ENCODE peak calls at places on chromosomes 2 and 18, in six cellular contexts. Y is GM12878, Z is K562, C is A549, N is HepG2, O is endothelial cell of umbilical vein. X is an unnamed sample.

GRCh38 chr2:20449501-20450200 is 2.8 kb downstream of the RHOB start:
- DNase-seq in O (peak), Y (no peak), Z (no peak), C (peak), N (peak), X (no peak)

GRCh38 chr18:49645836-49646235 is 84.0 kb downstream of the LIPG start:
- DNase-seq in Z (no peak), C (no peak), N (no peak), O (no peak), Y (no peak), X (no peak)

GRCh38 chr2:201807452-201807980 is 1.2 kb downstream of the CDK15 start:
- DNase-seq in Y (no peak), Z (no peak), C (no peak), O (no peak), N (no peak), X (no peak)

GRCh38 chr2:75055820-75056675 is 97.6 kb downstream of the POLE4 start:
- DNase-seq in Y (peak), N (no peak), O (no peak), C (no peak), Z (no peak), X (no peak)

GRCh38 chr2:57076856-57077255 is 893.1 kb downstream of the CCDC85A start:
- DNase-seq in Z (no peak), Y (no peak), N (no peak), C (no peak), O (no peak), X (no peak)

GRCh38 chr2:239660390-239661228 is 259.8 kb upstream of the HDAC4 start:
- DNase-seq in Y (no peak), N (no peak), O (no peak), Z (no peak), C (no peak), X (no peak)

GRCh38 chr2:132651115-132652099 is 18.6 kb downstream of the LYPD1 start:
- DNase-seq in Z (peak), N (peak), Y (no peak), O (peak), C (peak), X (peak)

GRCh38 chr18:79483971-79484491 is 88.3 kb downstream of the NFATC1 start:
- DNase-seq in Y (no peak), O (no peak), C (no peak), N (no peak), Z (no peak), X (no peak)

GRCh38 chr2:233489666-233490065 is 76.9 kb downstream of the USP40 start:
- DNase-seq in O (no peak), C (no peak), Z (no peak), Y (no peak), N (no peak), X (no peak)

GRCh38 chr2:25286723-25287483 is 54.8 kb downstream of the DNMT3A start:
- DNase-seq in Z (no peak), C (no peak), O (no peak), Y (no peak), N (no peak), X (no peak)

GRCh38 chr2:10378189-10378588 is 69.9 kb downstream of the ODC1 start:
- DNase-seq in Z (no peak), O (no peak), Y (peak), C (no peak), N (no peak), X (peak)

GRCh38 chr18:37524546-37525301 is 40.9 kb downstream of the CELF4 start:
- DNase-seq in O (no peak), Y (no peak), N (no peak), Z (no peak), C (no peak), X (no peak)

GRCh38 chr2:217361491-217361890 is 501.6 kb upstream of the TNP1 start:
- DNase-seq in O (no peak), C (no peak), N (no peak), Z (no peak), Y (no peak), X (no peak)

GRCh38 chr2:219488149-219488843 is 10.4 kb upstream of the GMPPA start:
- DNase-seq in N (no peak), Z (no peak), Y (no peak), O (no peak), C (no peak), X (no peak)

GRCh38 chr18:5630057-5630765 is 86.4 kb upstream of the EPB41L3 start:
- DNase-seq in Y (no peak), O (peak), Z (peak), N (no peak), C (peak), X (no peak)

GRCh38 chr18:74436158-74436755 is 20.9 kb downstream of the DIPK1C start:
- DNase-seq in C (no peak), O (no peak), Z (no peak), Y (no peak), N (no peak), X (no peak)

GRCh38 chr2:26491563-26492167 is 13.7 kb upstream of the OTOF start:
- DNase-seq in N (no peak), Y (no peak), C (no peak), Z (no peak), O (peak), X (no peak)

GRCh38 chr18:55100817-55101457 is 141.7 kb upstream of the CCDC68 start:
- DNase-seq in Y (no peak), O (peak), N (no peak), Z (no peak), C (peak), X (no peak)

GRCh38 chr2:217864960-217865359 is 137.8 kb downstream of the TNS1 start:
- DNase-seq in Z (no peak), O (no peak), N (no peak), Y (peak), C (no peak), X (no peak)

GRCh38 chr2:142165790-142166189 is 35.0 kb upstream of the LRP1B start:
- DNase-seq in Z (no peak), C (peak), Y (peak), N (peak), O (peak), X (peak)

GRCh38 chr2:66547113-66547512 is 112.2 kb downstream of the MEIS1 start:
- DNase-seq in Y (no peak), C (no peak), O (no peak), N (no peak), Z (no peak), X (no peak)

GRCh38 chr2:159119652-159120257 is 151.3 kb downstream of the TANC1 start:
- DNase-seq in N (no peak), Y (no peak), Z (no peak), C (no peak), O (no peak), X (no peak)

GRCh38 chr2:164538250-164538866 is 82.9 kb downstream of the GRB14 start:
- DNase-seq in C (peak), N (peak), Y (no peak), O (peak), Z (peak), X (peak)

GRCh38 chr2:158973511-158973956 is 5.1 kb downstream of the TANC1 start:
- DNase-seq in N (no peak), Z (no peak), O (no peak), Y (no peak), C (no peak), X (no peak)

GRCh38 chr2:212548459-212548815 is 9.8 kb upstream of the ERBB4 start:
- DNase-seq in Y (no peak), C (peak), O (peak), Z (no peak), N (peak), X (no peak)

GRCh38 chr2:8515390-8515761 is 166.5 kb upstream of the ID2 start:
- DNase-seq in C (no peak), Y (peak), O (no peak), N (no peak), Z (no peak), X (peak)

GRCh38 chr2:20958176-20958575 is 85.7 kb downstream of the APOB start:
- DNase-seq in Y (no peak), N (no peak), C (no peak), O (no peak), Z (no peak), X (no peak)

GRCh38 chr2:197803033-197803444 is 1.4 kb upstream of the PLCL1 start:
- DNase-seq in N (peak), Y (peak), O (peak), Z (peak), C (peak), X (peak)

GRCh38 chr2:198390670-198391069 is 586.3 kb downstream of the PLCL1 start:
- DNase-seq in Z (no peak), C (no peak), Y (no peak), N (no peak), O (no peak), X (no peak)

GRCh38 chr18:21191596-21192307 is 50.3 kb upstream of the GREB1L start:
- DNase-seq in Y (no peak), N (peak), Z (peak), C (peak), O (peak), X (peak)

GRCh38 chr2:96771792-96772618 is 11.3 kb downstream of the CNNM4 start:
- DNase-seq in N (no peak), Y (no peak), O (no peak), C (no peak), Z (no peak), X (no peak)

GRCh38 chr2:96769816-96770215 is 9.1 kb downstream of the CNNM4 start:
- DNase-seq in N (peak), Z (no peak), C (no peak), O (no peak), Y (no peak), X (no peak)

GRCh38 chr2:96768083-96768561 is 7.4 kb downstream of the CNNM4 start:
- DNase-seq in Y (peak), C (no peak), Z (no peak), N (no peak), O (no peak), X (no peak)

GRCh38 chr2:96772903-96773675 is 12.4 kb downstream of the CNNM4 start:
- DNase-seq in N (no peak), Z (no peak), Y (peak), C (no peak), O (no peak), X (no peak)

GRCh38 chr2:96770451-96770850 is 9.7 kb downstream of the CNNM4 start:
- DNase-seq in C (no peak), Z (no peak), Y (no peak), O (no peak), N (no peak), X (no peak)
- TF ChIP-seq POLR2A in C (no peak), Z (no peak), Y (no peak), O (no peak), N (no peak), X (no peak)

GRCh38 chr2:84942166-84942565 is 28.8 kb upstream of the KCMF1 start:
- DNase-seq in N (no peak), Z (no peak), Y (no peak), C (no peak), O (no peak), X (no peak)

GRCh38 chr2:84947010-84947593 is 23.9 kb upstream of the KCMF1 start:
- DNase-seq in Y (no peak), C (no peak), O (no peak), N (no peak), Z (no peak), X (no peak)

GRCh38 chr2:84942964-84943421 is 28.0 kb upstream of the KCMF1 start:
- DNase-seq in Z (no peak), Y (peak), N (no peak), O (no peak), C (no peak), X (no peak)

GRCh38 chr2:84944257-84944909 is 26.6 kb upstream of the KCMF1 start:
- DNase-seq in Z (no peak), C (no peak), N (no peak), O (no peak), Y (no peak), X (no peak)

DNA sequence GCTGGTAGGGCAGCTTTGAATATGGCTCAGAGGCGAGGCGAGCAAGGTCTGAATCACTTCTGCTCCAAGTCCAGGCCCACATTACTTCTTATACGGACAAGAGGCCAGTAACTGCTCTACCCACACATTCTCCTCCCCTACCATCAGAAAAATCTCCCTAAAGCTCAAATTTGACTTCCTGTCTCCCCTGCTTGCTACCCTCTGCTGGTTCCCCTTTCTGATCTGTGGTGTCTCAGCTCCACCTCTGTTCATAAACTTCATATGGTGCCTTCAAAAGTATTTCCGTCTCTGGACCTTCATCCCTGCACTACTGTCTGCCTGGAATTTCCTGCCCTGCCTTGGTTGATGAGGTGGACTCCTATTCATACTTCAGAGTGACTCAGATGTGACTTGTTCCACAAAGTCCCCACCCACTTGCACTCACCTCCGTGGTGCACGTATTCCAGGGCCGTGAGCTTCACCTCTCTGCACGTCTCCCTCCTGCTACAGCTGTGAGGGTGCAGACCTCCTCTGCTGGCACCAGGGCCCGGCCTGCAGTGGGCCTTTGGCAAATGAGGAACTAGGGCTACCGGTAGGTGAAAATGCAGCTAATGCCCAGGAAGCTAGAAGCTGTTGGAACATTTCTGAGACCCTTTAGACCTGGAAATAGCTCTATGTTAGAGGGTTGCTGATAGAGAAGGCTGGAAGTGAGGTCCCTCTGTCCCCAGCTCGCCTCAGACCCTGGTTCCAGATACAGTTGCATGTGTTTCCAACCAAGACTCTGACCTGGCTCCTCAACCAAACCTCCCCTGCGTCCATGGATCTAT is 24.6 kb upstream of the KCMF1 start:
- DNase-seq in Z (no peak), C (peak), Y (peak), N (peak), O (peak), X (peak)
- H3K4me3 ChIP-seq in Z (no peak), C (no peak), Y (peak), N (peak), O (no peak), X (peak)

GRCh38 chr2:120568089-120568974 is 167.3 kb upstream of the GLI2 start:
- DNase-seq in N (no peak), Y (no peak), O (no peak), C (no peak), Z (no peak), X (no peak)

GRCh38 chr2:120565095-120565460 is 170.6 kb upstream of the GLI2 start:
- DNase-seq in Y (no peak), Z (no peak), N (no peak), C (no peak), O (no peak), X (no peak)

GRCh38 chr2:120567128-120567527 is 168.5 kb upstream of the GLI2 start:
- DNase-seq in O (no peak), N (no peak), Z (no peak), C (no peak), Y (no peak), X (no peak)

GRCh38 chr2:120565929-120566328 is 169.7 kb upstream of the GLI2 start:
- DNase-seq in Z (no peak), C (no peak), Y (no peak), O (no peak), N (peak), X (no peak)

DNA sequence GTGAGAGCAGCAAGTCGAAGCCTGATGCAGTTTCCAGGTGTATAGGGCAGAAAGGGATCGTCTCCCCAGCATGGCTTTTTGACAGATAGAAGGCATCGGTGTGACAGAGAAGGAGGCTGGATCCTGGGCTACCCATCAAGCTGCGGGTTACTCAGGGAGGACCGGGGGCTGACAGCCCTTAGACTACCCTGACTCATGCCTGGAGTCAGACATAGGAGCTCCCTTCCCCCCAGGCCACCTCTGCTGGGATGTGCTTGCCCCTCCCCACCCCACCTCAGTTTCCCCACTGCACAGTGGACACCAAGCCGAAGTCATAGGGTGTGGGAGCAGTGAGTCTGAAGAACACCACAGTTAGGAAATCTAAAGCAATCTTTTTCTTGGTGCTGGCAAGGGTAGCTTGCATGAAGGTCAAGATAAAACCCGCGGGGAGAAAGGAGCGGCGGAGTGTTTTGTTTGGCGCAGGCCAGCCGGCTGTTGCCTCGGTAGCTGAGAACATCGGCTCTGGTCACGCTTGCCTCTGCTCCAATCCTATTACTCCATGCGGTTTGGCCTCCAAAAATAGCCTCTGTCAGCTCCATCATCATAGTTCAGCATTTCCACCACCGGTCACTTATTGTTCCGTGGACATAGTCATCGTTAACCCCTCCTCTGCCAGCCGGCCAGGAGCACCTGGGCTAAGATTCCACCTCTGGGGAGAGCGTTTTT is 169.2 kb upstream of the GLI2 start:
- DNase-seq in Y (no peak), C (no peak), O (peak), N (no peak), Z (no peak), X (no peak)
- TF ChIP-seq MYC in Y (no peak), C (no peak), O (no peak), N (no peak), Z (no peak), X (no peak)

GRCh38 chr18:76495435-76496199 is 575 bp upstream of the ZNF516 start:
- DNase-seq in C (peak), N (peak), O (no peak), Y (no peak), Z (no peak), X (peak)
- TF ChIP-seq POLR2A in C (no peak), N (peak), O (peak), Y (peak), Z (no peak), X (peak)

GRCh38 chr2:216113572-216113971 is 4.4 kb downstream of the XRCC5 start:
- DNase-seq in C (no peak), O (no peak), Z (no peak), N (no peak), Y (peak), X (no peak)
- H3K4me3 ChIP-seq in C (no peak), O (no peak), Z (no peak), N (no peak), Y (peak), X (no peak)

DNA sequence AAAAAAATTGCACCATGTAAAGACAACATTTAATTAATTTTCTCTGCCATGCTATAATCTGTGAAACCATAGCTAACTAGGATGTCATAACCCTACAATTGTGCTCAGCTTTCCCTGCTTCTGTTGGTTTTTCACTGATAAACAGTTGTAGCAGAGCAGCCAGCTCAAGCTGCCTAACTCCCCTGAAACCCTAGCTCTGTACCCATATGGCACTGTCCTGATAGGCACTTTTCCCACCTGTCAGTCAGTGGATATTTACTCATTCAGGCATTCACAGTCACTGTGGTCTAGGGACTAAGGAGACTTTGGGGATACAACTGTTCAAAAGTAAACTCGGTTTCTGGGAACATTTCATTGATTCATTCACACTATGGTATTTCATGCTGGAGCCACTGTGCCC is 407.0 kb downstream of the DSEL start:
- DNase-seq in Y (no peak), O (no peak), N (no peak), Z (no peak), C (no peak), X (no peak)
- TF ChIP-seq MYC in Y (no peak), O (no peak), N (no peak), Z (no peak), C (no peak), X (no peak)

X was measured in NB4.